ENCODE peak calls at places on chromosomes 5 and 9, in six cellular contexts. Q is tibial nerve, X is uterus, G is OCI-LY7, Z is left ventricle myocardium inferior, K is body of pancreas. M is an unnamed sample. For H3K4me1, the result is how much of the 10 kb centered on the place peaks cover.

GRCh38 chr9:73701415-73702057 is 549.9 kb downstream of the ANXA1 start:
- DNase-seq in G (no peak), Q (no peak), Z (no peak), X (no peak), K (no peak), M (no peak)

GRCh38 chr9:136847065-136847826 is 2.0 kb upstream of the PHPT1 start:
- DNase-seq in Q (no peak), G (peak), X (no peak), Z (peak), K (peak), M (peak)

GRCh38 chr9:130378875-130379648 is 65.7 kb upstream of the ASS1 start:
- DNase-seq in K (no peak), Q (no peak), Z (no peak), X (no peak), G (no peak), M (no peak)

GRCh38 chr5:67163863-67164595 is 32.6 kb downstream of the CD180 start:
- DNase-seq in X (no peak), K (no peak), Q (no peak), Z (no peak), G (no peak), M (no peak)

GRCh38 chr5:41510176-41510831 is at the start of gene PLCXD3:
- DNase-seq in G (no peak), K (peak), Q (no peak), Z (peak), X (no peak), M (peak)

GRCh38 chr5:96657068-96657467 is 5.1 kb upstream of the CAST start:
- DNase-seq in Z (no peak), Q (no peak), K (no peak), G (no peak), X (peak), M (no peak)

GRCh38 chr5:172525633-172526360 is 71.5 kb upstream of the SH3PXD2B start:
- DNase-seq in X (no peak), G (no peak), K (no peak), Z (no peak), Q (no peak), M (peak)

GRCh38 chr5:106459541-106459940 is 1211.2 kb downstream of the EFNA5 start:
- DNase-seq in K (no peak), Z (no peak), Q (no peak), G (no peak), X (no peak), M (no peak)

GRCh38 chr5:90264930-90265857 is 144.4 kb downstream of the CETN3 start:
- DNase-seq in Q (peak), X (peak), Z (peak), G (peak), K (peak), M (peak)

GRCh38 chr5:15528476-15528875 is 28.5 kb downstream of the FBXL7 start:
- DNase-seq in G (no peak), Z (no peak), K (no peak), Q (no peak), X (no peak), M (no peak)

GRCh38 chr5:15525679-15526275 is 25.8 kb downstream of the FBXL7 start:
- DNase-seq in G (no peak), Q (no peak), Z (no peak), K (no peak), X (no peak), M (no peak)

GRCh38 chr5:15529821-15530220 is 29.8 kb downstream of the FBXL7 start:
- DNase-seq in Z (no peak), Q (no peak), X (no peak), K (no peak), G (no peak), M (no peak)

GRCh38 chr5:15524712-15525111 is 24.7 kb downstream of the FBXL7 start:
- DNase-seq in K (no peak), X (no peak), Z (no peak), Q (no peak), G (no peak), M (no peak)

DNA sequence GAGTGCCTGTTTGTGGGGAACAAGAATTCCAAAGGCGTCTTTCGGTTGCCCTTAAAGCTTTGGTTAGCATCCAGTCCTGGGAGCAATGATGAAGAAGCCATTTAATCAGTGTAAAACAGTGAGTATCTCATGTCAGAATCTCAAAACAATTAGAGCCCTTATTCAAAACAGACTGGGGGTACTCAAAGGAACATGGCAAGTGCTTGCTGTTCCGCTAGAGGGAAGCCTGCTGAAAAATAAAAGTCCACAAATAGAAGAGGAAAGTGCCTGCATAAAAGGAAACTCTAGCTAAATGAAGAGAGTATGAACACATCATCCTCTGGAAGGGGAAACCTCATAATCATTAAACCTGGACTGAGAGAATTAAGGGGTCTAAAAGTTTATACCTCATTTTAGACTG is 26.4 kb downstream of the FBXL7 start:
- DNase-seq in Z (no peak), G (no peak), X (no peak), K (no peak), Q (no peak), M (no peak)
- H3K27ac ChIP-seq in Z (no peak), G (no peak), X (no peak), K (no peak), Q (no peak), M (no peak)

GRCh38 chr5:98602534-98603112 is 170.8 kb upstream of the RGMB start:
- DNase-seq in Z (no peak), G (no peak), K (no peak), X (no peak), Q (no peak), M (no peak)
- H3K4me1 ChIP-seq in Z (under half), G (under half), K (under half), X (under half), Q (under half), M (under half)

GRCh38 chr9:121926417-121926816 is 166.7 kb downstream of the TTLL11 start:
- DNase-seq in K (no peak), G (no peak), X (no peak), Z (no peak), Q (no peak), M (no peak)

GRCh38 chr9:121927636-121928035 is 165.5 kb downstream of the TTLL11 start:
- DNase-seq in X (no peak), K (no peak), Q (no peak), Z (no peak), G (no peak), M (no peak)

GRCh38 chr9:121930970-121931369 is 162.1 kb downstream of the TTLL11 start:
- DNase-seq in Z (no peak), K (no peak), Q (no peak), X (no peak), G (no peak), M (no peak)

GRCh38 chr9:121927081-121927480 is 166.0 kb downstream of the TTLL11 start:
- DNase-seq in X (no peak), G (no peak), Q (no peak), Z (no peak), K (no peak), M (no peak)

DNA sequence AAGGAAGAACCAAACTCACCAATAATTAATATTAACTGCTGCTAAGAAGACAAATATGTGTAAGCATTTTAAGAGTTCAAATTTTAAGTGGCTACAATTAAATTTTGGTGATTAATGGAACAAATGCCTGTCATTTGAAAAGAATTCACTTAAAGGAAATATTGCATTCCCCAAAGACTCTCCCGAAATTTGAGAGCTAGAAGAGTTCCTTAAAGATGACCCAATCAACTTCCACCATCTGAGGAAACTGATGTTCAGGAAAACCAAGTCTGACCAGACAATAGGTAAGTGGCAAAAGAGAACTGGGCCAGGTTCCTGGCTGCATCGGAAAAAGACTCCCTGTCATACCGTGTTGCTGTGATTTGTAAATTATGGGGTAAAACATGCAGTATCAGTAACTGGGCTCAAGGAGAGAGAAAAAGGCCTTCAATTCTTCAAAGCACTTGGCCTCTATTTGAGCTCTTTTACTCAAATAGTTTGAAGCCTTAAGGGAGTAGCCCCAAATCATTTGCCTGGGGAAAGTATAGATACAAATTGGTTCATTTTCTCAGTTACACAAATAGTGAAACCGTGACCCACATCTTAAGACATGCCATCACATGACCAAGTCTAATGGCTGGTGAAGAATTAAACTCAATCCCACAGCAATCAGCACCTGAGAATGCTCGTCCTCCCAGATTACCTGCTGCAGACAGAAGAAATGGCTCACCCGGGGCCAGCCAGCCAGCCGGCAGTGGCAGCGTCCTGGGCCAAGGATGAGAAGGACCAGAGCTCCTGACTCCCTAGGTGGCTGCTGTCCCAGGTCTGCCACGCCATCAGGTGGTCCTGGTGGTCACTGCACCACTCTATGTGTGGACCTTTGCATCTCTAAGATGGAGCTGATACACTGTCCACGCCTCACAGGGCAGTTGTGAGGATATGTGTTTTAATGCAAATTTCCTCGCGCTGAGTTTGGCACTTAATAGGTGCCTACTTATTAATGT is 162.9 kb downstream of the TTLL11 start:
- DNase-seq in K (no peak), G (no peak), Q (no peak), Z (no peak), X (no peak), M (no peak)
- TF ChIP-seq CTCF in K (no peak), G (peak), Q (no peak), Z (peak), X (peak), M (no peak)

GRCh38 chr9:109969559-109970237 is 189.7 kb downstream of the PALM2AKAP2 start:
- DNase-seq in G (no peak), Z (no peak), X (peak), Q (no peak), K (no peak), M (no peak)

GRCh38 chr9:109966643-109967368 is 186.8 kb downstream of the PALM2AKAP2 start:
- DNase-seq in X (no peak), K (no peak), Z (no peak), Q (no peak), G (peak), M (no peak)

GRCh38 chr9:109968332-109968657 is 188.3 kb downstream of the PALM2AKAP2 start:
- DNase-seq in Z (no peak), X (no peak), Q (no peak), K (no peak), G (no peak), M (no peak)

GRCh38 chr9:109968702-109969450 is 188.9 kb downstream of the PALM2AKAP2 start:
- DNase-seq in G (peak), Z (no peak), X (peak), Q (no peak), K (no peak), M (no peak)

GRCh38 chr9:109967651-109968331 is 187.8 kb downstream of the PALM2AKAP2 start:
- DNase-seq in Z (no peak), X (no peak), G (no peak), K (no peak), Q (no peak), M (no peak)
- H3K27ac ChIP-seq in Z (peak), X (peak), G (peak), K (peak), Q (peak), M (peak)

GRCh38 chr9:22643541-22643940 is 196.9 kb downstream of the DMRTA1 start:
- DNase-seq in G (no peak), Z (no peak), K (no peak), Q (no peak), X (no peak), M (no peak)
- H3K4me1 ChIP-seq in G (under half), Z (under half), K (under half), Q (under half), X (under half), M (under half)

DNA sequence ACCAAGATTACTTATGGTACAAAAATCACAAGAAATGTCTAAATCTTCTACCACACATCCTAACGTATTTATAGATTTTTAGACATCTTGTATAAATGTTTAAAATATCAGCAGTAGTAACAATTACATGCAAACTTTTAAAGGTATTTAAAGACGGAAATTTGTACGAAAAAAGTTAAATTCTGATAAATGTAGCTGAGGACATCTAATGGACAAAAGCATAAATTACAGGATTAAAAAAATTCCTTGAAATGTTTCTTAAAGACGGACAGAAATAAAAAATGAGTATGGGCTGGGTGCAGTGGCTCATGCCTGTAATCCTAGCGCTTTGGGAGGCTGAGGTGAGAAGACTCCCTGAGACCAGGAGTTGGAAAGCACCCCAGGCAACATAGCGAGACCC is 15.8 kb downstream of the ERCC8 start:
- DNase-seq in Z (no peak), Q (no peak), X (no peak), K (no peak), G (no peak), M (no peak)
- TF ChIP-seq CTCF in Z (no peak), Q (no peak), X (no peak), K (peak), G (peak), M (no peak)

GRCh38 chr9:6187272-6187671 is 28.3 kb upstream of the IL33 start:
- DNase-seq in G (no peak), Q (no peak), Z (no peak), K (no peak), X (no peak), M (no peak)
- H3K27ac ChIP-seq in G (no peak), Q (no peak), Z (no peak), K (no peak), X (no peak), M (no peak)

GRCh38 chr5:101012880-101013279 is 109.8 kb upstream of the ST8SIA4 start:
- DNase-seq in X (no peak), K (no peak), Q (no peak), G (peak), Z (no peak), M (no peak)
- H3K4me1 ChIP-seq in X (under half), K (under half), Q (under half), G (under half), Z (under half), M (under half)

M was measured in upper lobe of right lung.